ENCODE peak calls at places on chromosomes 6 and 20, in six cellular contexts. T is breast epithelium, P is stomach, W is transverse colon, O is suprapubic skin, K is K562. L is an unnamed sample.

GRCh38 chr6:44309092-44309491 is 4.1 kb downstream of the AARS2 start:
- DNase-seq in T (no peak), O (no peak), P (no peak), W (no peak), K (no peak), L (no peak)

GRCh38 chr6:56650191-56650590 is 7.5 kb upstream of the DST start:
- DNase-seq in T (no peak), P (no peak), W (no peak), K (no peak), O (no peak), L (no peak)

GRCh38 chr6:1579096-1579495 is 30.6 kb upstream of the FOXC1 start:
- DNase-seq in O (no peak), T (no peak), W (no peak), P (no peak), K (no peak), L (no peak)

GRCh38 chr6:125188037-125188436 is 34.5 kb downstream of the TPD52L1 start:
- DNase-seq in O (no peak), T (no peak), K (no peak), P (no peak), W (no peak), L (no peak)

GRCh38 chr6:28212510-28213212 is 12.4 kb upstream of the ZSCAN9 start:
- DNase-seq in K (peak; percentile 80), P (no peak), W (peak; percentile 50), O (no peak), T (no peak), L (peak; percentile 32)

GRCh38 chr20:53316221-53316937 is 277.3 kb downstream of the ZNF217 start:
- DNase-seq in O (no peak), K (no peak), W (no peak), P (no peak), T (no peak), L (no peak)

GRCh38 chr6:38012573-38012972 is 193.0 kb downstream of the ZFAND3 start:
- DNase-seq in O (no peak), K (peak; percentile 42), P (no peak), W (no peak), T (no peak), L (peak; percentile 24)

GRCh38 chr6:44715925-44716324 is 328.4 kb downstream of the CDC5L start:
- DNase-seq in P (no peak), W (no peak), O (no peak), K (no peak), T (no peak), L (no peak)

GRCh38 chr20:58127731-58128130 is 100.7 kb downstream of the ANKRD60 start:
- DNase-seq in T (peak; percentile 63), K (no peak), O (peak; percentile 68), W (no peak), P (no peak), L (no peak)

GRCh38 chr6:4059115-4059777 is 19.7 kb downstream of the FAM217A start:
- DNase-seq in K (peak; percentile 39), P (no peak), T (no peak), W (no peak), O (no peak), L (no peak)

GRCh38 chr6:5270093-5270680 is 8.9 kb downstream of the FARS2 start:
- DNase-seq in K (no peak), P (no peak), O (no peak), T (no peak), W (no peak), L (no peak)

GRCh38 chr6:88574666-88575065 is 388.8 kb downstream of the RNGTT start:
- DNase-seq in W (no peak), O (no peak), T (no peak), K (no peak), P (no peak), L (no peak)

GRCh38 chr6:150201791-150202329 is 59.0 kb downstream of the PPP1R14C start:
- DNase-seq in O (no peak), W (peak; percentile 75), T (no peak), P (no peak), K (no peak), L (no peak)

GRCh38 chr6:54014440-54014839 is 96.8 kb upstream of the MLIP start:
- DNase-seq in P (no peak), W (no peak), O (no peak), K (no peak), T (no peak), L (no peak)

GRCh38 chr6:55726144-55726543 is 147.2 kb upstream of the HMGCLL1 start:
- DNase-seq in O (no peak), P (no peak), W (no peak), K (no peak), T (no peak), L (no peak)

GRCh38 chr6:52304917-52305316 is 20.4 kb upstream of the MCM3 start:
- DNase-seq in T (no peak), P (no peak), W (no peak), O (no peak), K (no peak), L (no peak)

GRCh38 chr6:40160826-40161225 is 226.6 kb upstream of the MOCS1 start:
- DNase-seq in P (no peak), O (no peak), T (no peak), K (no peak), W (no peak), L (no peak)

GRCh38 chr20:40489886-40490285 is 199.2 kb downstream of the MAFB start:
- DNase-seq in P (no peak), K (no peak), O (no peak), W (no peak), T (no peak), L (no peak)

GRCh38 chr20:23393999-23394775 is 27.1 kb downstream of the NAPB start:
- DNase-seq in W (no peak), O (no peak), P (no peak), T (peak; percentile 54), K (no peak), L (no peak)

GRCh38 chr6:137231156-137231555 is 12.0 kb upstream of the IFNGR1 start:
- DNase-seq in T (no peak), O (no peak), P (no peak), K (no peak), W (no peak), L (no peak)

GRCh38 chr6:293185-294174 is 1.2 kb downstream of the DUSP22 start:
- DNase-seq in P (no peak), T (no peak), K (no peak), W (peak; percentile 59), O (peak; percentile 89), L (no peak)

GRCh38 chr20:41697861-41698559 is 79.8 kb upstream of the CHD6 start:
- DNase-seq in K (peak; percentile 56), P (no peak), T (no peak), O (no peak), W (no peak), L (no peak)

GRCh38 chr20:18971121-18971520 is 157.5 kb downstream of the SCP2D1 start:
- DNase-seq in T (no peak), K (no peak), W (no peak), P (no peak), O (no peak), L (no peak)

GRCh38 chr6:37826188-37826587 is 6.7 kb downstream of the ZFAND3 start:
- DNase-seq in O (no peak), W (no peak), T (no peak), P (no peak), K (no peak), L (no peak)

GRCh38 chr6:128676456-128676855 is 156.1 kb upstream of the PTPRK start:
- DNase-seq in K (no peak), W (no peak), T (no peak), P (no peak), O (no peak), L (no peak)

GRCh38 chr6:111861321-111861938 is 11.8 kb downstream of the FYN start:
- DNase-seq in P (no peak), K (no peak), W (no peak), T (no peak), O (no peak), L (no peak)

GRCh38 chr6:147941143-147941542 is 401.5 kb upstream of the SASH1 start:
- DNase-seq in K (no peak), O (no peak), W (no peak), T (no peak), P (no peak), L (no peak)

GRCh38 chr6:12818324-12818723 is 101.8 kb downstream of the PHACTR1 start:
- DNase-seq in W (no peak), O (no peak), T (no peak), K (no peak), P (no peak), L (no peak)

DNA sequence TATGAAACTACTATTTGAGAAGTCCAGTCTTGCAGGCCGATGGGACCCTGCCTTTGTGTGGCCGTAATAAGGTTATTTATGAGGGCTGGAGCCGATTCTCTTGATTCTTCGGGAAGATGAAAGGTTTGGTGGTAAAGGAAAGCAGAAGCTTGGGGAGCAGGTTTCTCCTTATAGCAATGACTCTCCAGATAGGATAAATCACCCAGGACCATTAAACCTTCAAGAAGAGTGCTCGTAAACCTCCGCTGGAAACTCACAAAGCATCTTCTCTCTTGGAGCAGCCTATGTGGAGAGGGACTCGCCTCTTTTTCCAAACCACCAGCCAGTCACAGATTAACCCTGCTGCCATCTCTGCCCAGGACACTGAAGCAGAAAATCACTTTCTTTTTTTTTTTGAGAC is 69.6 kb upstream of the SALL4 start:
- DNase-seq in T (no peak), W (no peak), P (no peak), O (no peak), K (no peak), L (no peak)
- TF ChIP-seq POLR2AphosphoS5 in T (no peak), W (no peak), P (no peak), O (no peak), K (no peak), L (no peak)

GRCh38 chr6:26520088-26520839 is 17.9 kb upstream of the HMGN4 start:
- DNase-seq in O (peak; percentile 77), P (no peak), T (no peak), W (no peak), K (no peak), L (no peak)
- TF ChIP-seq POLR2AphosphoS5 in O (no peak), P (no peak), T (peak; percentile 3), W (no peak), K (no peak), L (no peak)

DNA sequence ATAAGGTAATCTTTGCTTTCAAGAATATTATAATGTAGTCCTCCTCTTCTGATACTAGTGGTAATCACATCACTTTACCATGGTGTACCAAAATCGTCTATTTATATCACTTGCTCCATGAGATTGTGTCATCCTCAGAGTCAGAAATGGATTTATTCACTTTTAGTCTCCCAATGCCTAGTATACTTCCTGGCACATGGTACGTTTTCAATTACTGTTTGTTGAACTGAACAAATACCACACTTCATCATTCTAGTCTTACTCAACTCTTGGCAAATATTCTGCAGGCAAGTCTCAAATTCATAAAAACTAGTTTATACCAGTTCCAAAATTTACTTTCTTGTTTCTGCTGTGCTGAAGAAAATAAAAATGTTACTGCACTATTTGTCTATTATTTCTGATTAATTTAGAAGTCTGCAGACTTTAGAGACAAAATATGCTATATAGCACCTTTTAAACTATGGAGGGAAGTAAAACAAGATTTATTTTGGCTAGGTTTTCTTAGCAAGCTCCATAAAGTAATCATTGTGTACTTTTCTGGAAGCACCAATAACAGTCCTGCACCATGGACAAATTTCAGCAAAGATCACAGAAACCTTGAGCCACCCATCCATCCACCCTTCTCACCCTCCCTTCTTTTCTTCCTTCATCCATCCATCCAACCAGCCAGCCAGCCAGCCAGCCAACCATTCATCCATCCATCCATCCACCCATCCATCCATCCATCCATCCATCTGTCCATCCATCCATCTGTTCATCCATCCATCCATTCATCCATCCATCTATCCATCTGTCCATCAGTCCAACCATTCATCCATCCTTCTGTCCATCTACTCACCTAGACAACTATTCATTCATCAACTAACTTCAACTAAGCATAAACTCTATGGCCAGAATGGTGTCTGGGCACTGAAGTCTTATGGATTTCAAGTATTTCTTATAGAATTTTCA is 102.1 kb upstream of the STMND1 start:
- DNase-seq in W (no peak), P (no peak), K (no peak), O (no peak), T (no peak), L (no peak)
- TF ChIP-seq POLR2AphosphoS5 in W (peak; percentile 48), P (peak; percentile 65), K (no peak), O (no peak), T (no peak), L (no peak)

GRCh38 chr6:82249381-82250253 is 2.1 kb upstream of the IBTK start:
- DNase-seq in P (no peak), K (no peak), T (no peak), O (no peak), W (no peak), L (no peak)
- TF ChIP-seq POLR2AphosphoS5 in P (no peak), K (no peak), T (no peak), O (no peak), W (no peak), L (no peak)